ENCODE peak calls at places on chromosomes 13 and 19, in four cellular contexts. X, B, K and U are unnamed samples.

GRCh38 chr13:59880468-59880867 is 283.3 kb downstream of the DIAPH3 start:
- DNase-seq in X (no peak), B (no peak), K (no peak), U (no peak)

GRCh38 chr19:31981545-31981944 is 363.9 kb upstream of the ZNF507 start:
- DNase-seq in K (no peak), B (no peak), X (no peak), U (no peak)

GRCh38 chr19:23436318-23436717 is 41.0 kb upstream of the ZNF91 start:
- DNase-seq in K (no peak), B (no peak), X (no peak), U (no peak)

GRCh38 chr13:113586661-113587479 is 2.3 kb downstream of the TFDP1 start:
- DNase-seq in B (no peak), K (no peak), X (peak; percentile 50), U (no peak)

GRCh38 chr19:48739835-48740704 is at the start of gene RASIP1:
- DNase-seq in K (no peak), B (no peak), X (no peak), U (no peak)

GRCh38 chr13:111413407-111414187 is 93.2 kb downstream of the TEX29 start:
- DNase-seq in B (no peak), K (no peak), X (no peak), U (no peak)

GRCh38 chr19:47752440-47753211 is 7.3 kb downstream of the NOP53 start:
- DNase-seq in B (no peak), X (no peak), K (no peak), U (no peak)

GRCh38 chr13:47413112-47413511 is 516.3 kb upstream of the HTR2A start:
- DNase-seq in X (no peak), B (no peak), K (no peak), U (no peak)

GRCh38 chr19:47598407-47599349 is 10.3 kb upstream of the BICRA start:
- DNase-seq in K (peak; percentile 82), X (peak; percentile 89), B (peak; percentile 66), U (no peak)

GRCh38 chr13:22227895-22228294 is 557.0 kb downstream of the FGF9 start:
- DNase-seq in K (no peak), X (no peak), B (no peak), U (no peak)

GRCh38 chr19:13859361-13859880 is 17.5 kb upstream of the NANOS3 start:
- DNase-seq in X (no peak), K (no peak), B (no peak), U (no peak)

GRCh38 chr13:49503951-49504350 is 8.2 kb downstream of the PHF11 start:
- DNase-seq in K (no peak), B (no peak), X (no peak), U (no peak)

GRCh38 chr19:50932018-50932689 is 20.7 kb downstream of the KLK5 start:
- DNase-seq in K (peak; percentile 50), B (no peak), X (no peak), U (no peak)

GRCh38 chr19:14000691-14001365 is 5.3 kb downstream of the RFX1 start:
- DNase-seq in B (no peak), X (no peak), K (no peak), U (no peak)

GRCh38 chr19:12997225-12997966 is 2.1 kb downstream of the NFIX start:
- DNase-seq in X (no peak), K (no peak), B (no peak), U (no peak)

GRCh38 chr13:102968572-102969228 is 97.5 kb downstream of the SLC10A2 start:
- DNase-seq in B (no peak), K (no peak), X (no peak), U (no peak)

GRCh38 chr13:45737571-45738002 is 35.5 kb downstream of the CBY2 start:
- DNase-seq in X (no peak), K (no peak), B (no peak), U (no peak)

GRCh38 chr19:47839411-47839810 is 17.7 kb downstream of the CRX start:
- DNase-seq in X (no peak), K (no peak), B (no peak), U (no peak)

GRCh38 chr19:44071824-44072542 is at the start of gene ZNF284:
- DNase-seq in X (peak; percentile 89), B (peak; percentile 86), K (peak; percentile 77), U (peak; percentile 71)

GRCh38 chr13:73212482-73212881 is 153.7 kb downstream of the KLF5 start:
- DNase-seq in K (no peak), X (no peak), B (no peak), U (no peak)

GRCh38 chr19:1384085-1384462 is 367 bp downstream of the NDUFS7 start:
- DNase-seq in K (no peak), B (no peak), X (no peak), U (no peak)

GRCh38 chr19:1383014-1383310 is 745 bp upstream of the NDUFS7 start:
- DNase-seq in X (no peak), K (no peak), B (no peak), U (no peak)

GRCh38 chr19:1384478-1385110 is 887 bp downstream of the NDUFS7 start:
- DNase-seq in X (no peak), K (no peak), B (no peak), U (no peak)

GRCh38 chr19:1382250-1382649 is 1.5 kb upstream of the NDUFS7 start:
- DNase-seq in K (no peak), B (no peak), X (no peak), U (no peak)

GRCh38 chr19:1383311-1384084 is at the start of gene NDUFS7:
- DNase-seq in K (no peak), B (peak; percentile 89), X (peak; percentile 93), U (peak; percentile 84)
- TF ChIP-seq CTCF in K (peak; percentile 13), B (peak; percentile 23), X (no peak), U (peak; percentile 36)

GRCh38 chr19:53896682-53897081 is 12.4 kb upstream of the CACNG7 start:
- DNase-seq in K (no peak), X (no peak), B (no peak), U (no peak)

GRCh38 chr19:53900191-53900860 is 8.8 kb upstream of the CACNG7 start:
- DNase-seq in B (no peak), X (no peak), K (no peak), U (no peak)

GRCh38 chr19:53898680-53899341 is 10.3 kb upstream of the CACNG7 start:
- DNase-seq in B (no peak), K (no peak), X (no peak), U (no peak)

GRCh38 chr19:53897459-53897858 is 11.6 kb upstream of the CACNG7 start:
- DNase-seq in B (no peak), K (no peak), X (no peak), U (no peak)

GRCh38 chr19:53898166-53898565 is 10.9 kb upstream of the CACNG7 start:
- DNase-seq in K (no peak), B (no peak), X (no peak), U (no peak)
- H3K4me3 ChIP-seq in K (no peak overlapping the region), B (no peak overlapping the region), X (no peak overlapping the region), U (no peak overlapping the region)

DNA sequence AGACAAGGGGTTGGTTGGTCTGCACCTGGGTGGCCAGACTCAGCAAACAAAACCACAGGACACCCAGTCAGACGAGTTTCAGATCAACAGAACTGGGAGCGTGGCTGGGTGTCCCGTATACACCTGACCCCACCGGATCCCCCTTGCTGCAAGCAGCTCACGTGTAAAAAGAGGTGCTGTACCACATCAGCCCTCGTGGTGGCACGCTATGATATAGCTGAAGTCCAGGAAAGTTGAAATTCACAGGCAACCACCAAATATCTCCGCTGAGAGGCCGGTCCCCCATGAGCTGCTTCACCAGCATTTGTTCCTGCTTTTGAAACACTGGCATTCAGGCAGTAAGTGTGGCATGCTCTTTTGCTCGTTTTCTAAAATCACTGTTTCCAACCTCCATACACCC is 92.3 kb downstream of the TUBA3C start:
- DNase-seq in X (no peak), B (no peak), K (no peak), U (no peak)
- TF ChIP-seq CTCF in X (no peak), B (no peak), K (no peak), U (no peak)

GRCh38 chr19:1258707-1259205 is 10.4 kb downstream of the MIDN start:
- DNase-seq in X (no peak), K (no peak), B (no peak), U (no peak)

GRCh38 chr19:1260749-1261511 is 8.2 kb upstream of the CIRBP start:
- DNase-seq in B (peak; percentile 93), X (peak; percentile 97), K (no peak), U (no peak)

GRCh38 chr19:1261512-1261862 is 7.6 kb upstream of the CIRBP start:
- DNase-seq in X (no peak), B (no peak), K (no peak), U (no peak)

GRCh38 chr19:1259206-1259872 is 9.8 kb upstream of the CIRBP start:
- DNase-seq in X (peak; percentile 87), B (no peak), K (no peak), U (no peak)

GRCh38 chr19:1259873-1260748 is 9.0 kb upstream of the CIRBP start:
- DNase-seq in B (no peak), K (no peak), X (peak; percentile 82), U (no peak)
- H3K4me3 ChIP-seq in B (no peak overlapping the region), K (peak overlapping the region; percentile 17), X (peak overlapping the region; percentile 93), U (peak overlapping the region; percentile 54)

GRCh38 chr13:87676254-87677042 is 5.3 kb downstream of the SLITRK5 start:
- DNase-seq in K (no peak), X (peak; percentile 49), B (no peak), U (no peak)

GRCh38 chr13:87677043-87677333 is 5.8 kb downstream of the SLITRK5 start:
- DNase-seq in K (no peak), B (no peak), X (no peak), U (no peak)

GRCh38 chr13:87678353-87678752 is 7.2 kb downstream of the SLITRK5 start:
- DNase-seq in X (no peak), K (no peak), B (no peak), U (no peak)

GRCh38 chr13:87677334-87678234 is 6.4 kb downstream of the SLITRK5 start:
- DNase-seq in X (peak; percentile 50), K (no peak), B (no peak), U (no peak)

GRCh38 chr13:87680298-87680697 is 9.1 kb downstream of the SLITRK5 start:
- DNase-seq in B (no peak), X (no peak), K (no peak), U (no peak)
- TF ChIP-seq CTCF in B (no peak), X (no peak), K (peak; percentile 47), U (no peak)